ENCODE peak calls at places on chromosomes 4 and X, in four cellular contexts. One of them, this sample, is unnamed.

GRCh38 chr4:118076958-118077766 is 42.9 kb downstream of the NDST3 start:
- DNase-seq in WTC11: peak; percentile 57
- DNase-seq in PC-9: no peak
- DNase-seq in nephron progenitor cell: no peak
- DNase-seq in this sample: no peak

GRCh38 chr4:118180776-118181175 is 146.5 kb downstream of the NDST3 start:
- DNase-seq in WTC11: no peak
- DNase-seq in nephron progenitor cell: no peak
- DNase-seq in PC-9: no peak
- DNase-seq in this sample: no peak

GRCh38 chr4:139314047-139314800 is 11.9 kb upstream of the NDUFC1 start:
- DNase-seq in nephron progenitor cell: no peak
- DNase-seq in WTC11: no peak
- DNase-seq in PC-9: no peak
- DNase-seq in this sample: no peak

GRCh38 chrX:30961387-30961786 is 72.3 kb upstream of the TAB3 start:
- DNase-seq in nephron progenitor cell: no peak
- DNase-seq in PC-9: no peak
- DNase-seq in WTC11: no peak
- DNase-seq in this sample: no peak

GRCh38 chr4:113821851-113822250 is 60.3 kb upstream of the CAMK2D start:
- DNase-seq in WTC11: no peak
- DNase-seq in nephron progenitor cell: no peak
- DNase-seq in PC-9: no peak
- DNase-seq in this sample: no peak

GRCh38 chr4:147768113-147768512 is 36.2 kb downstream of the ARHGAP10 start:
- DNase-seq in nephron progenitor cell: no peak
- DNase-seq in WTC11: no peak
- DNase-seq in PC-9: peak; percentile 46
- DNase-seq in this sample: no peak

GRCh38 chr4:7200801-7201200 is 8.5 kb downstream of the SORCS2 start:
- DNase-seq in WTC11: no peak
- DNase-seq in PC-9: no peak
- DNase-seq in nephron progenitor cell: no peak
- DNase-seq in this sample: no peak

GRCh38 chr4:166165829-166166420 is 292.9 kb downstream of the TLL1 start:
- DNase-seq in PC-9: peak; percentile 48
- DNase-seq in WTC11: no peak
- DNase-seq in nephron progenitor cell: peak; percentile 41
- DNase-seq in this sample: peak; percentile 28

GRCh38 chr4:75715105-75715799 is 9.1 kb upstream of the USO1 start:
- DNase-seq in PC-9: no peak
- DNase-seq in WTC11: no peak
- DNase-seq in nephron progenitor cell: no peak
- DNase-seq in this sample: no peak

GRCh38 chrX:155997436-155997835 is at the start of gene IL9R:
- DNase-seq in WTC11: no peak
- DNase-seq in nephron progenitor cell: no peak
- DNase-seq in PC-9: no peak
- DNase-seq in this sample: no peak

GRCh38 chr4:113223001-113223400 is 173.5 kb downstream of the ANK2 start:
- DNase-seq in WTC11: no peak
- DNase-seq in PC-9: no peak
- DNase-seq in nephron progenitor cell: no peak
- DNase-seq in this sample: no peak

GRCh38 chr4:102438396-102438795 is 62.8 kb upstream of the NFKB1 start:
- DNase-seq in WTC11: no peak
- DNase-seq in PC-9: no peak
- DNase-seq in nephron progenitor cell: no peak
- DNase-seq in this sample: no peak

GRCh38 chrX:25534096-25534495 is 518.3 kb upstream of the ARX start:
- DNase-seq in WTC11: no peak
- DNase-seq in nephron progenitor cell: no peak
- DNase-seq in PC-9: no peak
- DNase-seq in this sample: no peak

GRCh38 chr4:109947457-109947856 is 34.8 kb downstream of the EGF start:
- DNase-seq in nephron progenitor cell: no peak
- DNase-seq in WTC11: no peak
- DNase-seq in PC-9: no peak
- DNase-seq in this sample: no peak

GRCh38 chrX:118519411-118520205 is 24.0 kb downstream of the DOCK11 start:
- DNase-seq in nephron progenitor cell: no peak
- DNase-seq in PC-9: no peak
- DNase-seq in WTC11: no peak
- DNase-seq in this sample: no peak

GRCh38 chr4:55078987-55079386 is 46.4 kb downstream of the KDR start:
- DNase-seq in WTC11: no peak
- DNase-seq in PC-9: no peak
- DNase-seq in nephron progenitor cell: no peak
- DNase-seq in this sample: no peak

GRCh38 chr4:123250843-123251242 is 145.8 kb upstream of the SPRY1 start:
- DNase-seq in PC-9: no peak
- DNase-seq in WTC11: no peak
- DNase-seq in nephron progenitor cell: no peak
- DNase-seq in this sample: no peak

GRCh38 chr4:56643596-56643995 is 37.5 kb downstream of the HOPX start:
- DNase-seq in PC-9: no peak
- DNase-seq in WTC11: no peak
- DNase-seq in nephron progenitor cell: no peak
- DNase-seq in this sample: no peak

GRCh38 chr4:56640907-56641493 is 40.1 kb downstream of the HOPX start:
- DNase-seq in WTC11: no peak
- DNase-seq in PC-9: peak; percentile 46
- DNase-seq in nephron progenitor cell: no peak
- DNase-seq in this sample: no peak

GRCh38 chr4:56637791-56638190 is 43.3 kb downstream of the HOPX start:
- DNase-seq in PC-9: no peak
- DNase-seq in nephron progenitor cell: no peak
- DNase-seq in WTC11: no peak
- DNase-seq in this sample: no peak

GRCh38 chr4:56637154-56637553 is 43.9 kb downstream of the HOPX start:
- DNase-seq in PC-9: no peak
- DNase-seq in WTC11: no peak
- DNase-seq in nephron progenitor cell: no peak
- DNase-seq in this sample: no peak

GRCh38 chr4:56641494-56642051 is 39.5 kb downstream of the HOPX start:
- DNase-seq in PC-9: peak; percentile 92
- DNase-seq in nephron progenitor cell: no peak
- DNase-seq in WTC11: no peak
- DNase-seq in this sample: no peak
- TF ChIP-seq CTCF in PC-9: no peak
- TF ChIP-seq CTCF in nephron progenitor cell: no peak
- TF ChIP-seq CTCF in WTC11: no peak
- TF ChIP-seq CTCF in this sample: no peak

DNA sequence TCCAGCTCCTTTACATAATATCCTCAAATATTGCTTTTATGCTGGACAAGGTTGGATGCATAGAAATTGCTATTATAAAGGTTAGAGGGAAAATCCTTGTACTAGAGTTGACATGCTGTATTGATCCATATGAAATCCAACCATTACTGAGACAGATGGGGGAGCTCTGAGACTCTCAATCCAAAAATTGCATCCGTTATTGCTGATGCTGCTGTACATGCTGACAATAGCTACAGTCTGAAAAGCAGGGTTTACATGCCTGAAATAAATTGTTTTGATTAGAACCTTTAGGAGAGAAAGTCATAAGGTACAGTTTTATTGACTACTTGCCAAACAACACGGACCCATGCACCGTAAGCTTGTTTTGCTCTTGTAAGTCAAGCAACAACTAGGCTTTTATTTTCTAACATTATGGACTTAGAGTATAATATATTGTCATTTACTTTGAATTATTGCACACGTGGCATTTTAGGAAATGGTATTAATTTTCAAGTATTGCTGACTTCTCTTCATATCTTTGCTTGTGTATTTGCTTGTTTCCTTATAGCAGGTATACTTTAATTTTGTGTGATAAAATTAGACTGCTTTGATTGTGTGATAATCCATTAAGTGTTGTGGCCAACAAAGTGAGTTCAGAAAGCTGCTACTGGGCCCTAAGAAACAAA is 1365.2 kb downstream of the STIM2 start:
- DNase-seq in PC-9: no peak
- DNase-seq in nephron progenitor cell: no peak
- DNase-seq in WTC11: no peak
- DNase-seq in this sample: no peak
- TF ChIP-seq CTCF in PC-9: no peak
- TF ChIP-seq CTCF in nephron progenitor cell: no peak
- TF ChIP-seq CTCF in WTC11: no peak
- TF ChIP-seq CTCF in this sample: no peak

GRCh38 chr4:146338512-146338911 is 124.2 kb downstream of the REELD1 start:
- DNase-seq in nephron progenitor cell: no peak
- DNase-seq in PC-9: no peak
- DNase-seq in WTC11: no peak
- DNase-seq in this sample: no peak
- TF ChIP-seq CTCF in nephron progenitor cell: no peak
- TF ChIP-seq CTCF in PC-9: no peak
- TF ChIP-seq CTCF in WTC11: no peak
- TF ChIP-seq CTCF in this sample: no peak

DNA sequence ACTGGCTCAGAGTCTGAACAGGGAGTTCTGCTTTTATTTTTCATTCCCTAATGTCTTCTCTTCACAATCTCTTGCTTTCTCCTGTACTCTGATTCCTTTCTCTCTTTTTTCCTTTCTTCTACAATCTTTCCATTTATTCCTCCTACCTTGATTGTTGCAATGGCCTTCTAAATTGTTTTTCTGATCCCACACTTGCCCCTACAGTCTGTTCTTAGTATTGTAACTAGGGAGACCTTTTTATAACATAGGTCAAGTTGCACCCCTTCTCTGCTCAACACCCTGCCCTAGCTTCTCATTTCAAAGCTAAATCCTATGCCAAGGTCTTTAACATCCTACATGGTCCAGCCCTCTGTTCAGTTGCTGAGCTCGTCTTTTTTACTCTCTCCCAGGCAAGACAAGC is 277.9 kb downstream of the GBA3 start:
- DNase-seq in PC-9: no peak
- DNase-seq in WTC11: no peak
- DNase-seq in nephron progenitor cell: no peak
- DNase-seq in this sample: no peak
- TF ChIP-seq CTCF in PC-9: no peak
- TF ChIP-seq CTCF in WTC11: no peak
- TF ChIP-seq CTCF in nephron progenitor cell: no peak
- TF ChIP-seq CTCF in this sample: peak; percentile 24

GRCh38 chr4:180717451-180717850 is 1525.8 kb upstream of the TENM3 start:
- DNase-seq in nephron progenitor cell: no peak
- DNase-seq in WTC11: no peak
- DNase-seq in PC-9: no peak
- DNase-seq in this sample: no peak
- TF ChIP-seq CTCF in nephron progenitor cell: no peak
- TF ChIP-seq CTCF in WTC11: no peak
- TF ChIP-seq CTCF in PC-9: no peak
- TF ChIP-seq CTCF in this sample: no peak

This sample was measured in neural crest cell.